ENCODE peak calls at places on chromosomes 13 and 19, in six cellular contexts. One of them, this sample, is unnamed.
A peak's percentile ranks its signal among the peaks of the same experiment; 100 is the strongest.

GRCh38 chr19:34188388-34188787 is 16.1 kb downstream of the LSM14A start:
- DNase-seq in progenitor cell of endocrine pancreas: no peak
- DNase-seq in AG10803: peak; percentile 8
- DNase-seq in EL: no peak
- DNase-seq in ecto neural progenitor cell: no peak
- DNase-seq in AG08396: no peak
- DNase-seq in this sample: no peak

GRCh38 chr19:44648536-44649370 is 5.0 kb downstream of the PVR start:
- DNase-seq in progenitor cell of endocrine pancreas: no peak
- DNase-seq in AG10803: peak; percentile 91
- DNase-seq in EL: peak; percentile 57
- DNase-seq in ecto neural progenitor cell: no peak
- DNase-seq in AG08396: peak; percentile 73
- DNase-seq in this sample: peak; percentile 36

GRCh38 chr19:53881482-53882390 is at the start of gene PRKCG:
- DNase-seq in progenitor cell of endocrine pancreas: peak; percentile 68
- DNase-seq in AG10803: no peak
- DNase-seq in EL: peak; percentile 30
- DNase-seq in ecto neural progenitor cell: peak; percentile 82
- DNase-seq in AG08396: peak; percentile 49
- DNase-seq in this sample: no peak

GRCh38 chr19:39928357-39928725 is 6.1 kb downstream of the FCGBP start:
- DNase-seq in progenitor cell of endocrine pancreas: no peak
- DNase-seq in AG10803: no peak
- DNase-seq in EL: no peak
- DNase-seq in ecto neural progenitor cell: no peak
- DNase-seq in AG08396: no peak
- DNase-seq in this sample: no peak

GRCh38 chr13:51844862-51845573 is at the start of gene TMEM272:
- DNase-seq in progenitor cell of endocrine pancreas: peak; percentile 73
- DNase-seq in AG10803: no peak
- DNase-seq in EL: peak; percentile 51
- DNase-seq in ecto neural progenitor cell: peak; percentile 83
- DNase-seq in AG08396: peak; percentile 74
- DNase-seq in this sample: peak; percentile 17

GRCh38 chr19:54805665-54806515 is 2.5 kb downstream of the KIR2DL4 start:
- DNase-seq in progenitor cell of endocrine pancreas: no peak
- DNase-seq in AG10803: no peak
- DNase-seq in EL: no peak
- DNase-seq in ecto neural progenitor cell: no peak
- DNase-seq in AG08396: no peak
- DNase-seq in this sample: no peak

GRCh38 chr13:45142440-45143345 is 22.4 kb downstream of the GTF2F2 start:
- DNase-seq in progenitor cell of endocrine pancreas: no peak
- DNase-seq in AG10803: no peak
- DNase-seq in EL: peak; percentile 8
- DNase-seq in ecto neural progenitor cell: no peak
- DNase-seq in AG08396: no peak
- DNase-seq in this sample: no peak

GRCh38 chr19:7554565-7554964 is 19.0 kb downstream of the PNPLA6 start:
- DNase-seq in progenitor cell of endocrine pancreas: no peak
- DNase-seq in AG10803: no peak
- DNase-seq in EL: no peak
- DNase-seq in ecto neural progenitor cell: no peak
- DNase-seq in AG08396: peak; percentile 22
- DNase-seq in this sample: no peak

GRCh38 chr19:41784337-41785239 is 11.8 kb upstream of the CEACAM3 start:
- DNase-seq in progenitor cell of endocrine pancreas: no peak
- DNase-seq in AG10803: no peak
- DNase-seq in EL: no peak
- DNase-seq in ecto neural progenitor cell: no peak
- DNase-seq in AG08396: no peak
- DNase-seq in this sample: no peak

GRCh38 chr19:1676351-1677266 is 24.2 kb upstream of the TCF3 start:
- DNase-seq in progenitor cell of endocrine pancreas: no peak
- DNase-seq in AG10803: no peak
- DNase-seq in EL: no peak
- DNase-seq in ecto neural progenitor cell: no peak
- DNase-seq in AG08396: no peak
- DNase-seq in this sample: no peak

GRCh38 chr19:40413291-40413994 is at the start of gene PRX:
- DNase-seq in progenitor cell of endocrine pancreas: no peak
- DNase-seq in AG10803: no peak
- DNase-seq in EL: no peak
- DNase-seq in ecto neural progenitor cell: peak; percentile 71
- DNase-seq in AG08396: no peak
- DNase-seq in this sample: no peak

GRCh38 chr19:16442386-16443276 is 29.1 kb downstream of the EPS15L1 start:
- DNase-seq in progenitor cell of endocrine pancreas: no peak
- DNase-seq in AG10803: no peak
- DNase-seq in EL: no peak
- DNase-seq in ecto neural progenitor cell: no peak
- DNase-seq in AG08396: no peak
- DNase-seq in this sample: no peak

GRCh38 chr19:4589579-4590410 is 30.3 kb upstream of the SEMA6B start:
- DNase-seq in progenitor cell of endocrine pancreas: no peak
- DNase-seq in AG10803: no peak
- DNase-seq in EL: no peak
- DNase-seq in ecto neural progenitor cell: no peak
- DNase-seq in AG08396: no peak
- DNase-seq in this sample: no peak

GRCh38 chr13:100022798-100023197 is 41.2 kb downstream of the ZIC2 start:
- DNase-seq in progenitor cell of endocrine pancreas: no peak
- DNase-seq in AG10803: no peak
- DNase-seq in EL: no peak
- DNase-seq in ecto neural progenitor cell: no peak
- DNase-seq in AG08396: no peak
- DNase-seq in this sample: no peak

GRCh38 chr13:71864981-71865857 is 1.8 kb downstream of the DACH1 start:
- DNase-seq in progenitor cell of endocrine pancreas: peak; percentile 19
- DNase-seq in AG10803: no peak
- DNase-seq in EL: no peak
- DNase-seq in ecto neural progenitor cell: peak; percentile 77
- DNase-seq in AG08396: peak; percentile 7
- DNase-seq in this sample: peak; percentile 38

GRCh38 chr19:41577144-41577830 is 1.3 kb downstream of the CEACAM21 start:
- DNase-seq in progenitor cell of endocrine pancreas: no peak
- DNase-seq in AG10803: no peak
- DNase-seq in EL: no peak
- DNase-seq in ecto neural progenitor cell: no peak
- DNase-seq in AG08396: no peak
- DNase-seq in this sample: no peak

GRCh38 chr19:3243851-3244700 is 19.6 kb downstream of the CELF5 start:
- DNase-seq in progenitor cell of endocrine pancreas: peak; percentile 63
- DNase-seq in AG10803: peak; percentile 46
- DNase-seq in EL: peak; percentile 39
- DNase-seq in ecto neural progenitor cell: peak; percentile 77
- DNase-seq in AG08396: peak; percentile 53
- DNase-seq in this sample: peak; percentile 43

GRCh38 chr19:54389556-54389955 is 24.8 kb upstream of the LAIR1 start:
- DNase-seq in progenitor cell of endocrine pancreas: no peak
- DNase-seq in AG10803: no peak
- DNase-seq in EL: no peak
- DNase-seq in ecto neural progenitor cell: no peak
- DNase-seq in AG08396: no peak
- DNase-seq in this sample: no peak

GRCh38 chr19:55096061-55096701 is 20.5 kb downstream of the EPS8L1 start:
- DNase-seq in progenitor cell of endocrine pancreas: no peak
- DNase-seq in AG10803: no peak
- DNase-seq in EL: no peak
- DNase-seq in ecto neural progenitor cell: peak; percentile 46
- DNase-seq in AG08396: no peak
- DNase-seq in this sample: no peak

GRCh38 chr19:41001243-41001971 is 10.3 kb downstream of the CYP2B6 start:
- DNase-seq in progenitor cell of endocrine pancreas: no peak
- DNase-seq in AG10803: no peak
- DNase-seq in EL: no peak
- DNase-seq in ecto neural progenitor cell: no peak
- DNase-seq in AG08396: no peak
- DNase-seq in this sample: no peak

GRCh38 chr19:1774999-1775772 is 21.9 kb downstream of the ONECUT3 start:
- DNase-seq in progenitor cell of endocrine pancreas: no peak
- DNase-seq in AG10803: no peak
- DNase-seq in EL: peak; percentile 33
- DNase-seq in ecto neural progenitor cell: no peak
- DNase-seq in AG08396: no peak
- DNase-seq in this sample: no peak

GRCh38 chr13:32045963-32046785 is 14.6 kb downstream of the FRY start:
- DNase-seq in progenitor cell of endocrine pancreas: no peak
- DNase-seq in AG10803: peak; percentile 35
- DNase-seq in EL: no peak
- DNase-seq in ecto neural progenitor cell: no peak
- DNase-seq in AG08396: no peak
- DNase-seq in this sample: peak; percentile 46

GRCh38 chr13:105937451-105937850 is 598.0 kb downstream of the EFNB2 start:
- DNase-seq in progenitor cell of endocrine pancreas: no peak
- DNase-seq in AG10803: peak; percentile 9
- DNase-seq in EL: peak; percentile 79
- DNase-seq in ecto neural progenitor cell: no peak
- DNase-seq in AG08396: no peak
- DNase-seq in this sample: no peak

GRCh38 chr13:49502954-49503353 is 7.2 kb downstream of the PHF11 start:
- DNase-seq in progenitor cell of endocrine pancreas: no peak
- DNase-seq in AG10803: peak; percentile 75
- DNase-seq in EL: peak; percentile 43
- DNase-seq in ecto neural progenitor cell: no peak
- DNase-seq in AG08396: peak; percentile 45
- DNase-seq in this sample: no peak

GRCh38 chr19:55379161-55379560 is 2.5 kb downstream of the TMEM190 start:
- DNase-seq in progenitor cell of endocrine pancreas: no peak
- DNase-seq in AG10803: no peak
- DNase-seq in EL: no peak
- DNase-seq in ecto neural progenitor cell: no peak
- DNase-seq in AG08396: no peak
- DNase-seq in this sample: no peak

GRCh38 chr13:70959376-70959775 is 851.1 kb upstream of the KLHL1 start:
- DNase-seq in progenitor cell of endocrine pancreas: no peak
- DNase-seq in AG10803: no peak
- DNase-seq in EL: no peak
- DNase-seq in ecto neural progenitor cell: no peak
- DNase-seq in AG08396: no peak
- DNase-seq in this sample: no peak

GRCh38 chr19:2805991-2806649 is 13.5 kb upstream of the ZNF554 start:
- DNase-seq in progenitor cell of endocrine pancreas: no peak
- DNase-seq in AG10803: no peak
- DNase-seq in EL: no peak
- DNase-seq in ecto neural progenitor cell: no peak
- DNase-seq in AG08396: no peak
- DNase-seq in this sample: no peak

This sample was measured in astrocyte of the spinal cord.